ENCODE peak calls at places on chromosome 18, in four cellular contexts. U, O, X and A are unnamed samples.

GRCh38 chr18:46736136-46736535 is 20.7 kb downstream of the ST8SIA5 start:
- DNase-seq in U (no peak), O (no peak), X (no peak), A (no peak)

GRCh38 chr18:5513947-5514346 is 29.9 kb downstream of the EPB41L3 start:
- DNase-seq in U (no peak), O (no peak), X (no peak), A (no peak)

GRCh38 chr18:9130806-9131205 is 5.8 kb upstream of the ANKRD12 start:
- DNase-seq in U (no peak), O (no peak), X (no peak), A (no peak)

GRCh38 chr18:49548266-49548665 is 13.6 kb upstream of the LIPG start:
- DNase-seq in U (no peak), O (peak), X (no peak), A (no peak)

GRCh38 chr18:33677891-33678290 is 99.9 kb downstream of the ASXL3 start:
- DNase-seq in U (no peak), O (no peak), X (no peak), A (no peak)

GRCh38 chr18:79518683-79519128 is 123.0 kb downstream of the NFATC1 start:
- DNase-seq in U (no peak), O (no peak), X (no peak), A (no peak)

GRCh38 chr18:39448942-39449341 is 1883.3 kb upstream of the CELF4 start:
- DNase-seq in U (no peak), O (no peak), X (no peak), A (no peak)

GRCh38 chr18:72460210-72460680 is 83.9 kb downstream of the CBLN2 start:
- DNase-seq in U (no peak), O (no peak), X (no peak), A (no peak)

GRCh38 chr18:10055125-10055750 is 141.4 kb downstream of the VAPA start:
- DNase-seq in U (no peak), O (no peak), X (no peak), A (no peak)

GRCh38 chr18:24917767-24918166 is 434.2 kb downstream of the ZNF521 start:
- DNase-seq in U (no peak), O (no peak), X (no peak), A (no peak)
- TF ChIP-seq FOXK2 in U (no peak), O (no peak), X (no peak), A (no peak)

GRCh38 chr18:76621184-76621583 is 126.1 kb upstream of the ZNF516 start:
- DNase-seq in U (no peak), O (no peak), X (no peak), A (no peak)
- TF ChIP-seq FOXK2 in U (no peak), O (no peak), X (no peak), A (no peak)

GRCh38 chr18:57832730-57833129 is 29.6 kb upstream of the ATP8B1 start:
- DNase-seq in U (no peak), O (no peak), X (peak), A (no peak)

GRCh38 chr18:57835904-57836303 is 32.8 kb upstream of the ATP8B1 start:
- DNase-seq in U (no peak), O (no peak), X (no peak), A (no peak)

GRCh38 chr18:57831597-57832377 is 28.7 kb upstream of the ATP8B1 start:
- DNase-seq in U (no peak), O (no peak), X (no peak), A (no peak)

GRCh38 chr18:57834616-57835015 is 31.5 kb upstream of the ATP8B1 start:
- DNase-seq in U (no peak), O (no peak), X (no peak), A (no peak)

GRCh38 chr18:57833441-57834101 is 30.5 kb upstream of the ATP8B1 start:
- DNase-seq in U (peak), O (peak), X (peak), A (no peak)
- TF ChIP-seq FOXK2 in U (no peak), O (no peak), X (peak), A (no peak)

DNA sequence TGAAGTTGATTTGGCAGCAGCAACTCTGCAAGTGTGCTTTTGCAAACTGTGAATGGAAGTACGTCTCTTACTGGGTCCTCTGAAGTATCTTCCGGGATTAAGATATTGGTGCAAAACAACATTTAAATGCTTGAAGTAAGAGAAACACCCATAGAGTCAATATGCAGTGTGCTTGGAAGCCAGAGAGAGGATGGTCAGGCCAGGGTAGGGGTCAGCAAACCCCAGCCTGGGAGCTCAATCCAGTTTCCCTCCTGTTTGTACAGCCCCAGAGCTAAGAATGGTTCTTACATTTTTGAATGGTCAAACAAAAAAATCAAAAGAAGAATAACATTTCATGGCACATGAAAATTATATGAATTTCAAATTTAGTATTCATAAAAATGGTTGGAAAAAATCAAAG is 13.5 kb downstream of the CCDC68 start:
- DNase-seq in U (no peak), O (peak), X (no peak), A (no peak)
- TF ChIP-seq FOXK2 in U (no peak), O (no peak), X (no peak), A (no peak)